ENCODE peak calls at places on chromosomes 11 and 22, in ten cellular contexts. S is AG04450, Y is GM12891, T is Ammon's horn, G is GM23338, A is SK-N-DZ, F is mucosa of descending colon, B is HTR-8/SVneo, L is cardiac muscle cell, H is foreskin fibroblast. M is an unnamed sample.

GRCh38 chr11:8768625-8769333 is 86.2 kb downstream of the RPL27A start:
- DNase-seq in F (no peak), H (peak; percentile 89), S (no peak), L (no peak), Y (no peak), A (no peak), G (no peak), B (peak; percentile 54), T (no peak), M (no peak)

GRCh38 chr11:114193730-114194674 is 102.2 kb upstream of the NNMT start:
- DNase-seq in G (no peak), L (no peak), T (no peak), Y (no peak), A (no peak), F (no peak), S (no peak), B (no peak), H (peak; percentile 39), M (no peak)

GRCh38 chr11:117621226-117621625 is 175.8 kb downstream of the DSCAML1 start:
- DNase-seq in B (no peak), F (no peak), L (no peak), S (no peak), H (peak; percentile 43), T (no peak), G (peak; percentile 41), A (no peak), Y (no peak), M (no peak)

GRCh38 chr11:73566422-73566821 is 31.5 kb downstream of the FAM168A start:
- DNase-seq in T (no peak), F (no peak), B (no peak), A (no peak), S (no peak), H (peak; percentile 46), G (no peak), Y (no peak), L (no peak), M (no peak)

GRCh38 chr11:124988063-124988462 is 34.1 kb downstream of the CCDC15 start:
- DNase-seq in B (no peak), L (no peak), A (no peak), S (no peak), G (no peak), Y (no peak), H (no peak), T (no peak), F (no peak), M (no peak)

GRCh38 chr22:50298937-50299656 is 8.3 kb downstream of the PLXNB2 start:
- DNase-seq in A (no peak), H (peak; percentile 52), Y (no peak), L (no peak), B (no peak), G (peak; percentile 60), T (no peak), F (no peak), S (no peak), M (no peak)

GRCh38 chr11:64004590-64004984 is 18.3 kb downstream of the OTUB1 start:
- DNase-seq in L (no peak), B (no peak), S (no peak), T (no peak), F (no peak), G (no peak), A (no peak), Y (no peak), H (peak; percentile 24), M (no peak)

GRCh38 chr11:1089738-1090599 is 15.3 kb downstream of the MUC2 start:
- DNase-seq in F (no peak), T (no peak), S (no peak), B (no peak), A (no peak), Y (no peak), H (no peak), L (no peak), G (no peak), M (no peak)

GRCh38 chr11:27385245-27385644 is 22.2 kb upstream of the CCDC34 start:
- DNase-seq in H (peak; percentile 84), G (no peak), Y (no peak), T (no peak), F (no peak), B (peak; percentile 51), L (no peak), A (no peak), S (peak; percentile 39), M (no peak)

GRCh38 chr11:82680252-82680651 is 53.4 kb downstream of the FAM181B start:
- DNase-seq in Y (no peak), G (no peak), H (no peak), S (no peak), F (peak; percentile 78), B (no peak), A (no peak), L (no peak), T (no peak), M (no peak)

GRCh38 chr11:86621854-86622253 is 50.6 kb downstream of the ME3 start:
- DNase-seq in F (no peak), B (no peak), Y (no peak), G (no peak), T (no peak), L (no peak), S (no peak), A (no peak), H (no peak), M (no peak)

GRCh38 chr11:86666193-86666592 is 6.2 kb downstream of the ME3 start:
- DNase-seq in H (no peak), A (no peak), B (no peak), L (no peak), Y (no peak), S (no peak), F (no peak), T (no peak), G (no peak), M (no peak)

GRCh38 chr11:132994038-132994502 is 538.2 kb downstream of the OPCML start:
- DNase-seq in L (peak; percentile 24), B (no peak), G (peak; percentile 57), S (no peak), F (no peak), Y (no peak), H (peak; percentile 5), T (no peak), A (no peak), M (no peak)